ENCODE peak calls at places on chromosomes 4 and X, in four cellular contexts. E is transverse colon, V is sigmoid colon, T is H1. Y is an unnamed sample.
A peak's percentile ranks its signal among the peaks of the same experiment; 100 is the strongest.

GRCh38 chr4:89492476-89493110 is 185.0 kb upstream of the GPRIN3 start:
- DNase-seq in T (no peak), V (no peak), E (no peak), Y (no peak)

GRCh38 chr4:48899950-48900349 is 6.6 kb downstream of the OCIAD2 start:
- DNase-seq in V (no peak), E (no peak), T (no peak), Y (no peak)

GRCh38 chr4:117968606-117969005 is 65.7 kb upstream of the NDST3 start:
- DNase-seq in T (no peak), E (no peak), V (no peak), Y (no peak)

GRCh38 chr4:60683357-60683756 is 516.8 kb upstream of the ADGRL3 start:
- DNase-seq in V (no peak), T (no peak), E (no peak), Y (no peak)

GRCh38 chr4:148118628-148119027 is 323.6 kb downstream of the NR3C2 start:
- DNase-seq in V (no peak), T (no peak), E (no peak), Y (no peak)

GRCh38 chr4:158253350-158253980 is 43.2 kb downstream of the TMEM144 start:
- DNase-seq in E (peak; percentile 33), T (no peak), V (no peak), Y (peak; percentile 5)

GRCh38 chrX:7132335-7133035 is 15.0 kb upstream of the STS start:
- DNase-seq in E (peak; percentile 91), V (no peak), T (peak; percentile 43), Y (no peak)

GRCh38 chr4:3302786-3303444 is 10.1 kb downstream of the RGS12 start:
- DNase-seq in V (no peak), E (no peak), T (no peak), Y (no peak)

GRCh38 chrX:21738145-21738949 is 19.6 kb downstream of the SMPX start:
- DNase-seq in E (no peak), T (peak; percentile 21), V (no peak), Y (no peak)

GRCh38 chr4:165715211-165715610 is 157.8 kb upstream of the TLL1 start:
- DNase-seq in T (no peak), V (no peak), E (no peak), Y (no peak)

GRCh38 chr4:143336828-143337599 is at the start of gene GAB1:
- DNase-seq in T (no peak), E (peak; percentile 86), V (peak; percentile 89), Y (peak; percentile 47)

GRCh38 chrX:41259516-41259915 is 74.4 kb upstream of the DDX3X start:
- DNase-seq in T (no peak), V (no peak), E (no peak), Y (no peak)

GRCh38 chr4:124415206-124415605 is 297.3 kb downstream of the ANKRD50 start:
- DNase-seq in V (no peak), E (no peak), T (no peak), Y (no peak)

GRCh38 chr4:124423160-124423559 is 289.4 kb downstream of the ANKRD50 start:
- DNase-seq in T (no peak), E (no peak), V (no peak), Y (no peak)

GRCh38 chr4:124414641-124415040 is 297.9 kb downstream of the ANKRD50 start:
- DNase-seq in V (no peak), E (no peak), T (no peak), Y (no peak)

GRCh38 chr4:124420166-124420695 is 292.3 kb downstream of the ANKRD50 start:
- DNase-seq in T (no peak), E (no peak), V (no peak), Y (no peak)
- TF ChIP-seq POLR2AphosphoS5 in T (no peak), E (no peak), V (no peak), Y (no peak)

GRCh38 chr4:16227462-16227868 is 1.2 kb upstream of the TAPT1 start:
- DNase-seq in E (peak; percentile 51), T (no peak), V (peak; percentile 78), Y (no peak)

GRCh38 chr4:16225681-16225995 is 633 bp downstream of the TAPT1 start:
- DNase-seq in V (no peak), T (no peak), E (no peak), Y (no peak)

GRCh38 chr4:16225139-16225538 is 1.1 kb downstream of the TAPT1 start:
- DNase-seq in T (no peak), E (no peak), V (no peak), Y (no peak)

GRCh38 chr4:16226816-16227461 is 668 bp upstream of the TAPT1 start:
- DNase-seq in T (no peak), V (peak; percentile 80), E (peak; percentile 69), Y (peak; percentile 27)

DNA sequence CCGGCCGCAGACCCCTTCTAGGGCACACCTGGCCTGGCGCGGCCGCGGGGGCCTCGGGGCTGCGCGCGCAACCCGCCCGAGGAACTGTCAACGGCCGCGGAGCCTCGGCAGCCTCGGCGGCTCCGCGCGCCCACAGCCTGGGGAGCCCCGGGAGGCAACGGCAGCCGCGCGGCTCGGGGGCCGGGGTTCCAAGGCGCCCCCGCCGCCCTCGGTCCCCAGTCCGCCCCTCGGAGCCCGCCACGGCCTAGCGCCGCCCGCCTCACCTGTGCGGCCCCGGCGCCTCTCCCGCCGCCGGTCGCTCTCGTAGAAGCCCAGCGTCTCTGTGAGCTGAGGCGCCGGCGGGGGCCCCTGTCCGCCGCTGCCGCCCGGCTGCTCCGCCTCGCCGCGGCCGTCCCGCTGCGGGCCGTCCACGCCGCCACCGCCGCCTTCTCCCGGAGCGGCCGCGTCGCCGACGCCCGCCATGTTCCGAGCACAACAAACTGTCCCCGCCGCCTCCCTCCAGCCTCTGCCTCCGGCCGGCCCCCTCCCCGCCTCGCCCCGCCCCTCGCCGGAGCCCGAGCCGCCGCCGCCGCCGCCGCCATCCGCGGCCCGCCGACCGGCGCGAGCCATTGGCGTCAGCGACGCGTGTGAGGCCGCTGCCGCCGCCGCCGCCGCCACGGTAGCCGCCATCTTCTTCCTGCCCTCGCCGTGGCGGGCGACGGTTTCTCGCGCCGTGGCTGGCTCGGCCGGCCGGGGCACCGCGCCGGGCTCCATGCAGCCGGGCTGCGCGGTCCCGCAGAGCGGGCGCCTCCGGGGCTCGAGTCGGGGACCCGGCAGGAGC is at the start of gene TAPT1:
- DNase-seq in V (peak; percentile 89), T (no peak), E (peak; percentile 87), Y (peak; percentile 65)
- TF ChIP-seq POLR2A in V (no peak), T (peak; percentile 64), E (no peak), Y (peak; percentile 59)

GRCh38 chr4:55321707-55322264 is 24.3 kb upstream of the SRD5A3 start:
- DNase-seq in E (peak; percentile 65), T (no peak), V (peak; percentile 76), Y (no peak)
- TF ChIP-seq POLR2AphosphoS5 in E (no peak), T (no peak), V (no peak), Y (no peak)

DNA sequence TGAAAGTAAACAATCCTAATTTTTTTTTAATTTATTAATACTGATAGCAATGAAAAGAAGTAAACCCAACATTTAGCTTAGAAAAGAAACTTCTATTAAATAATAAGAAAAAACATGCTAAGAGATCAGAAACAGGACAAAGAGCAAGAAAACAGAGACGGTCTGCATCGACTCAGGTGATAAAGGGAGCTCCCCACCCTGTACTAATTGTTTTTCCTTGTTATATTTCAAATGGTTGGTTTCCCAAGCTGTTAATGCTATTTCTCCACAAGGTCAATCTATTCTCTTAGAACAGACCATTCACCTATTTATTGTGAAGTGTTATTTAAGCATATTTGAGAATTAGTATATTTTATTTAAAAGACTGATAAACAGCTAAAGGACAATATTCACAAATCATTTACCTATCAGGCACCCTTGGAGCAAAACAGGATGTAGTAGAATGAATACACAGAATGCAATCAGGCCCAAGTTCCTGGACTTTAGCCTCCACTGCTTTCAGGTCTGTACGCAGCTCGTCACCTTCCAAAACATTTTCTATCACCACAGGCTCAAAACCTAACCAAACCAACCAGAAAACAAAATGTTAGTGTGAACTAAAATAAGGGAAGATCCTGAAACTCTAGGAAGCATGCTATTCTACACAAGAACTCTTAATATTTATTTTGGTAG is 5.5 kb downstream of the SEPSECS start:
- DNase-seq in E (peak; percentile 34), V (no peak), T (no peak), Y (no peak)
- TF ChIP-seq POLR2A in E (no peak), V (no peak), T (no peak), Y (no peak)

GRCh38 chr4:85836588-85836987 is 361.6 kb downstream of the ARHGAP24 start:
- DNase-seq in T (no peak), V (no peak), E (no peak), Y (no peak)
- TF ChIP-seq POLR2AphosphoS5 in T (no peak), V (no peak), E (no peak), Y (no peak)